ENCODE peak calls at places on chromosomes 2 and 18, in five cellular contexts. One of them, this sample, is unnamed.
A peak's percentile ranks its signal among the peaks of the same experiment; 100 is the strongest.

GRCh38 chr18:21904856-21905255 is 164.3 kb downstream of the MIB1 start:
- DNase-seq in adrenal gland: peak; percentile 64
- DNase-seq in A549: no peak
- DNase-seq in stomach: no peak
- DNase-seq in Peyer's patch: no peak
- DNase-seq in this sample: no peak

GRCh38 chr18:25230658-25231326 is 121.2 kb downstream of the ZNF521 start:
- DNase-seq in adrenal gland: peak; percentile 45
- DNase-seq in A549: no peak
- DNase-seq in stomach: peak; percentile 60
- DNase-seq in Peyer's patch: no peak
- DNase-seq in this sample: no peak

GRCh38 chr2:113697516-113697915 is 58.9 kb downstream of the SLC35F5 start:
- DNase-seq in adrenal gland: no peak
- DNase-seq in A549: no peak
- DNase-seq in stomach: no peak
- DNase-seq in Peyer's patch: no peak
- DNase-seq in this sample: no peak

GRCh38 chr2:183825710-183826109 is 701.5 kb downstream of the NUP35 start:
- DNase-seq in adrenal gland: no peak
- DNase-seq in A549: no peak
- DNase-seq in stomach: no peak
- DNase-seq in Peyer's patch: no peak
- DNase-seq in this sample: no peak

GRCh38 chr2:73156539-73157124 is 43.9 kb upstream of the RAB11FIP5 start:
- DNase-seq in adrenal gland: peak; percentile 66
- DNase-seq in A549: peak; percentile 58
- DNase-seq in stomach: peak; percentile 70
- DNase-seq in Peyer's patch: peak; percentile 64
- DNase-seq in this sample: peak; percentile 74

GRCh38 chr2:71923887-71924533 is 223.7 kb downstream of the CYP26B1 start:
- DNase-seq in adrenal gland: peak; percentile 68
- DNase-seq in A549: peak; percentile 77
- DNase-seq in stomach: peak; percentile 73
- DNase-seq in Peyer's patch: peak; percentile 56
- DNase-seq in this sample: peak; percentile 59

GRCh38 chr2:120389036-120389391 is 43.1 kb downstream of the INHBB start:
- DNase-seq in adrenal gland: no peak
- DNase-seq in A549: no peak
- DNase-seq in stomach: peak; percentile 3
- DNase-seq in Peyer's patch: peak; percentile 21
- DNase-seq in this sample: no peak

GRCh38 chr18:4060427-4061281 is 394.5 kb downstream of the DLGAP1 start:
- DNase-seq in adrenal gland: no peak
- DNase-seq in A549: no peak
- DNase-seq in stomach: no peak
- DNase-seq in Peyer's patch: no peak
- DNase-seq in this sample: no peak

GRCh38 chr2:196256585-196256984 is 85.2 kb upstream of the STK17B start:
- DNase-seq in adrenal gland: no peak
- DNase-seq in A549: no peak
- DNase-seq in stomach: no peak
- DNase-seq in Peyer's patch: no peak
- DNase-seq in this sample: no peak

GRCh38 chr2:24875272-24875671 is 44.8 kb downstream of the ADCY3 start:
- DNase-seq in adrenal gland: no peak
- DNase-seq in A549: no peak
- DNase-seq in stomach: no peak
- DNase-seq in Peyer's patch: no peak
- DNase-seq in this sample: no peak

GRCh38 chr2:112301171-112301584 is 25.8 kb downstream of the ZC3H6 start:
- DNase-seq in adrenal gland: no peak
- DNase-seq in A549: no peak
- DNase-seq in stomach: no peak
- DNase-seq in Peyer's patch: no peak
- DNase-seq in this sample: no peak

GRCh38 chr2:86592547-86593230 is 29.4 kb upstream of the CHMP3 start:
- DNase-seq in adrenal gland: peak; percentile 27
- DNase-seq in A549: no peak
- DNase-seq in stomach: no peak
- DNase-seq in Peyer's patch: no peak
- DNase-seq in this sample: no peak

GRCh38 chr2:70514612-70515055 is 39.0 kb downstream of the TGFA start:
- DNase-seq in adrenal gland: peak; percentile 25
- DNase-seq in A549: no peak
- DNase-seq in stomach: peak; percentile 92
- DNase-seq in Peyer's patch: peak; percentile 97
- DNase-seq in this sample: no peak

GRCh38 chr2:170739048-170739447 is 23.9 kb downstream of the SP5 start:
- DNase-seq in adrenal gland: no peak
- DNase-seq in A549: peak; percentile 17
- DNase-seq in stomach: no peak
- DNase-seq in Peyer's patch: no peak
- DNase-seq in this sample: peak; percentile 62

GRCh38 chr2:176285321-176285720 is 16.1 kb downstream of the MTX2 start:
- DNase-seq in adrenal gland: no peak
- DNase-seq in A549: no peak
- DNase-seq in stomach: no peak
- DNase-seq in Peyer's patch: no peak
- DNase-seq in this sample: no peak

DNA sequence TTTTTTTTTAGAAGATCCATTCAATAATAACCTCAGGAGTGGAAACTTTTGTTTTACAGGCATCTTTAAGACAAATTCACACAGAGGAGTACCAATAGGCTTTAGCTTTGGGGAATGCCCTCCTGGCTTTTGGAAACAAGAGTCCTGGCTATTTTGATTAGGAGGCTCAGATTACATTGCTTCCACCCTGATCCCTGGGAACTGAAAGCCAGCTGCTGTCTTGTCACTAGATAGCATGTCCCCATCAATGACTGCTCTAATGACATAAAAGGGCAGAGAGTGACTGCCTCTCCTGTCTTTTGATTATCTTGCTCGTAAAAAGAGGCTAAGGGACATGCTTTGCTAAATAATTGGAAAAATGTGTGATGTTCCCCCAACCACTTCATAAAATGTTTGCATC is 263.1 kb downstream of the EN1 start:
- DNase-seq in adrenal gland: no peak
- DNase-seq in A549: no peak
- DNase-seq in stomach: no peak
- DNase-seq in Peyer's patch: no peak
- DNase-seq in this sample: no peak
- TF ChIP-seq POLR2A in adrenal gland: no peak
- TF ChIP-seq POLR2A in A549: no peak
- TF ChIP-seq POLR2A in stomach: no peak
- TF ChIP-seq POLR2A in Peyer's patch: no peak
- TF ChIP-seq POLR2A in this sample: no peak

DNA sequence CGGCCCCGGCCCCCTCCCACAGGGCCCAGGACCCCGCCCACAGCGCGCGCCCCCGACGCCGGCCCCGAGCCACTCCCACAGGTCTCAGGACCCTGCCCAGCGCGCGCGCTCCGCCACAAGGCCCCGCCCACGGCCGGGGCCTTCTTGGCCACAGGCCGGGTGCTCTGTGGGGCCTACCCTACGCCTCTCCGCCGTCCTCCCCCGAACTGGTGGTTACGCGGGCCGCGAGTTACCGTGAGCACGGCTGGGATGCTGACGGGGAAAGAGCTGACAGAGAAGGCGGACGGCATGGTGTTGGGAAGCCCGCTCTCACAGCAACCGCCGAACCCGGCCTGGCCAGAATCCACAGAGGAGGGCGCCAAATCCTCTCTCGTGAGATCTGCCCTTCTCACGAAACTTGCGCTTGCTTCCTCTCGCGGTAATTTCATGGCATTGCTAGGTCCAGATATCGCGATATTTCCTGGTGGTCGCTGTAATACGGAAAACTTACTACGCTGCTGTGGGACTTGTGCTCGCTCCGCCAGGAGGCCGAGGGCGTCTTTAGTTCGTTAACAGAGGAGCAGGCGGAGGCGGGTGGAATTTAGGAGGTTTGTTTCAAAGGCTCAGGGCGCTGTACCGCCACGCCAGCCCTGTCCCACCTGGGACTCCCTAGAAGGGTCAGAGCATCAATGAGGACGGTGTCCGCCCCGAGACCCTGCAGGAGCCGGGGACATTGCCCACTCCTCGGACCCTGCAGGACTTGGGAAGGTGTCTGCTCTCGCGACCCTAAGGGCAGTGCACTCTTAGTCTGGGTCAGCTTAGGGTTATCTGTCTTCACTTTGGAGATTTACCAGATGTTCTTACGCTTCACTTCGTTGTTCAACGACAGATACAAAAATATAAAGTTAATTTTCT is at the start of gene TMEM18:
- DNase-seq in adrenal gland: peak; percentile 98
- DNase-seq in A549: peak; percentile 92
- DNase-seq in stomach: peak; percentile 98
- DNase-seq in Peyer's patch: no peak
- DNase-seq in this sample: peak; percentile 86
- TF ChIP-seq POLR2A in adrenal gland: peak; percentile 92
- TF ChIP-seq POLR2A in A549: peak; percentile 81
- TF ChIP-seq POLR2A in stomach: no peak
- TF ChIP-seq POLR2A in Peyer's patch: peak; percentile 84
- TF ChIP-seq POLR2A in this sample: peak; percentile 76

DNA sequence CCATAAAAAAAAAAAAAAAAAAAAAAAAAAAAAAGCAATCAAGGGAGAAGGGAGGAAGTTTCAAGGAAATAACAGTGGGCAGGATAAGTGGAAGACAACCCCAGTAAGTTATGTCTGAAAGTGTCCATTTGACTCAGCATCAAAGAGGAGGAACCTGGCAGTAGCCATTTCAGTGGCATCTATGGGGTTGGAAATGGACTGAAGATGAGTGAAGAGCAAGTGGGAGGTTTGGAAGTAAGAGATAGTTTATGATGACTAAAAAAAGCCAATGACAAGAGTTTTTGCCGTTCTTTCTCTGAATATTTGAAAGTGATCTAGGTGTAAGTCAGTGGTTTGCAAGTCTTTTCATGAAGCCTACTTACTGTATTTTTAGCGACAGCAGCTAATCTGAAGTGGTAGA is 9.2 kb upstream of the SELENOI start:
- DNase-seq in adrenal gland: no peak
- DNase-seq in A549: no peak
- DNase-seq in stomach: no peak
- DNase-seq in Peyer's patch: no peak
- DNase-seq in this sample: no peak
- TF ChIP-seq POLR2A in adrenal gland: no peak
- TF ChIP-seq POLR2A in A549: no peak
- TF ChIP-seq POLR2A in stomach: no peak
- TF ChIP-seq POLR2A in Peyer's patch: no peak
- TF ChIP-seq POLR2A in this sample: no peak

DNA sequence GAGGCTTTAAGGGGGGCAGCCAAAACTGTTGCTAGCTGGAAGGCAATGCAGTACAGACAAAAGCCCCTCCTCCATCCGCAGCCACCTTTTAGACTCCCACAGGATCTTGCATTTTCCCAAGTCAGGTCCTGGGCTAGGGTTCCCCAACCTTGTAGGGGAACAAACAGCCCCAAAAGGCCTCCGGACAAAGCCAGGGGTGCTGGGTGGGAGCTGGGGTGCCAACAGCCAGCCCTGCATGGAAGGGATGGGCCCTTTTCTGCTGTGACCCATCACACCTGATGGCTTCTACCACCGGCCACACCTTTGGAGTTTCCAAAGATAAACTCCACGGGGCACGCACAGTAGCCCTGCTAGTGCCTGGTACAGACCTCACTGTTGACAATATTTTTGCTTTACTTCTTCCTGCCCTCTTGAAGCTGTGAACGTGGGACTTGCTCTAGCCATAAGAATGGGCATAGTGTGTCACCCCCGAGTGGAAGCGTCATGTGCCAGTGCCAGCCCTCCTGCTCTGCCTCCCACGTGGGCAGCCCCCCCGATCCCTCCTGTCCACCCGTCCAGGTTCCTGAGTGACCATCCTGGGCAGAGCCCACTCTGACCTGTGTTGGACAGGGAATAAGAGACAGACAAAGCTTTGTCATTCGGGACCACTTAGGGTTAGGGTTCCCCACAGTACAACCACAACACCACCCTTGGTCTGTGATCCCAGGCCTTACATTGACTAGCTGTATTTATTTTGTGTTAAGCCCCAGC is 18.8 kb downstream of the TUBB6 start:
- DNase-seq in adrenal gland: no peak
- DNase-seq in A549: no peak
- DNase-seq in stomach: no peak
- DNase-seq in Peyer's patch: no peak
- DNase-seq in this sample: no peak
- TF ChIP-seq POLR2A in adrenal gland: no peak
- TF ChIP-seq POLR2A in A549: no peak
- TF ChIP-seq POLR2A in stomach: no peak
- TF ChIP-seq POLR2A in Peyer's patch: no peak
- TF ChIP-seq POLR2A in this sample: no peak

GRCh38 chr18:11981383-11981632 is at the start of gene IMPA2:
- DNase-seq in adrenal gland: no peak
- DNase-seq in A549: no peak
- DNase-seq in stomach: no peak
- DNase-seq in Peyer's patch: no peak
- DNase-seq in this sample: no peak
- TF ChIP-seq POLR2A in adrenal gland: no peak
- TF ChIP-seq POLR2A in A549: peak; percentile 89
- TF ChIP-seq POLR2A in stomach: no peak
- TF ChIP-seq POLR2A in Peyer's patch: peak; percentile 88
- TF ChIP-seq POLR2A in this sample: peak; percentile 58